ENCODE peak calls at places on chromosomes 1 and 21, in seven cellular contexts. J is IMR-90, G is kidney glomerular epithelial cell, Z is NCI-H510A, H is brain microvascular endothelial cell, E is iPS-NIHi11, N is fibroblast of mammary gland. O is an unnamed sample.
A peak's percentile ranks its signal among the peaks of the same experiment; 100 is the strongest.

GRCh38 chr1:201258763-201259230 is 24.5 kb upstream of the PKP1 start:
- DNase-seq in N (no peak), Z (no peak), H (no peak), G (no peak), J (no peak), E (no peak), O (no peak)

GRCh38 chr1:27356628-27357280 is 10.0 kb downstream of the MAP3K6 start:
- DNase-seq in H (no peak), J (no peak), Z (no peak), N (no peak), G (no peak), E (no peak), O (no peak)

GRCh38 chr1:230176871-230177411 is 109.9 kb downstream of the GALNT2 start:
- DNase-seq in Z (peak; percentile 50), H (no peak), N (peak; percentile 73), E (no peak), G (peak; percentile 84), J (peak; percentile 41), O (no peak)

GRCh38 chr21:26115346-26115745 is 55.2 kb downstream of the APP start:
- DNase-seq in J (no peak), G (peak; percentile 9), E (no peak), H (no peak), Z (peak; percentile 61), N (no peak), O (no peak)

GRCh38 chr1:94240822-94241221 is 3.4 kb upstream of the ARHGAP29 start:
- DNase-seq in N (no peak), E (no peak), J (peak; percentile 27), G (no peak), Z (no peak), H (no peak), O (no peak)

GRCh38 chr1:95035536-95035935 is 37.2 kb downstream of the ALG14 start:
- DNase-seq in G (peak; percentile 43), Z (no peak), N (peak; percentile 95), E (no peak), H (peak; percentile 52), J (peak; percentile 97), O (peak; percentile 89)

GRCh38 chr1:6358144-6358624 is 35.4 kb downstream of the ACOT7 start:
- DNase-seq in Z (no peak), J (no peak), E (no peak), H (no peak), G (no peak), N (peak; percentile 21), O (peak; percentile 49)

GRCh38 chr21:31176725-31177124 is 138.4 kb upstream of the KRTAP19-8 start:
- DNase-seq in E (no peak), N (no peak), G (peak; percentile 1), Z (no peak), J (no peak), H (no peak), O (no peak)

GRCh38 chr1:162719678-162720077 is 70.8 kb upstream of the HSD17B7 start:
- DNase-seq in J (no peak), H (no peak), N (no peak), Z (no peak), G (no peak), E (no peak), O (no peak)